ENCODE peak calls at places on chromosomes 13 and 19, in four cellular contexts. C is HepG2, Y is WTC11, H is K562. K is an unnamed sample.

GRCh38 chr13:98427331-98427995 is 149.4 kb downstream of the STK24 start:
- DNase-seq in C (no peak), Y (no peak), H (no peak), K (no peak)

GRCh38 chr13:41678320-41678719 is 221.0 kb downstream of the RGCC start:
- DNase-seq in H (no peak), Y (no peak), C (no peak), K (no peak)

GRCh38 chr19:6374711-6375410 is 872 bp downstream of the PSPN start:
- DNase-seq in H (no peak), C (no peak), Y (no peak), K (no peak)

GRCh38 chr13:59770451-59770850 is 393.3 kb downstream of the DIAPH3 start:
- DNase-seq in Y (no peak), H (no peak), C (no peak), K (no peak)

GRCh38 chr19:12380444-12380737 is 14.9 kb upstream of the ZNF442 start:
- DNase-seq in C (no peak), H (no peak), Y (no peak), K (no peak)

GRCh38 chr13:43036386-43037220 is 13.2 kb downstream of the DNAJC15 start:
- DNase-seq in C (no peak), H (no peak), Y (no peak), K (no peak)

GRCh38 chr19:5096536-5096935 is 127.6 kb downstream of the KDM4B start:
- DNase-seq in H (no peak), Y (no peak), C (no peak), K (no peak)

GRCh38 chr13:36997716-36998427 is 1.3 kb downstream of the ALG5 start:
- DNase-seq in Y (no peak), H (no peak), C (no peak), K (no peak)

GRCh38 chr13:74290324-74290773 is 156.1 kb upstream of the KLF12 start:
- DNase-seq in C (peak), Y (peak), H (no peak), K (no peak)

GRCh38 chr19:54188224-54188871 is 1.0 kb downstream of the MBOAT7 start:
- DNase-seq in H (peak), C (no peak), Y (peak), K (no peak)

GRCh38 chr13:109465151-109465550 is 321.2 kb downstream of the IRS2 start:
- DNase-seq in H (no peak), C (no peak), Y (no peak), K (no peak)

GRCh38 chr13:43473437-43473836 is 313.3 kb downstream of the ENOX1 start:
- DNase-seq in H (no peak), C (no peak), Y (no peak), K (no peak)

GRCh38 chr13:40665754-40666057 is 735 bp downstream of the FOXO1 start:
- DNase-seq in H (peak), Y (peak), C (no peak), K (no peak)

GRCh38 chr13:36789730-36790129 is 29.3 kb upstream of the RFXAP start:
- DNase-seq in H (no peak), Y (no peak), C (no peak), K (no peak)

GRCh38 chr13:113832631-113833030 is 31.2 kb downstream of the GAS6 start:
- DNase-seq in C (no peak), Y (no peak), H (no peak), K (no peak)

GRCh38 chr13:79108914-79109643 is 297.0 kb downstream of the RBM26 start:
- DNase-seq in Y (no peak), H (no peak), C (no peak), K (peak)

GRCh38 chr19:5799247-5800241 is 5.3 kb upstream of the NRTN start:
- DNase-seq in H (peak), C (no peak), Y (no peak), K (no peak)

GRCh38 chr13:74574964-74575728 is 440.9 kb upstream of the KLF12 start:
- DNase-seq in C (no peak), H (no peak), Y (no peak), K (no peak)

GRCh38 chr13:100527644-100528043 is 60.9 kb downstream of the GGACT start:
- DNase-seq in C (no peak), H (no peak), Y (no peak), K (no peak)

GRCh38 chr13:20326809-20327208 is 94.7 kb upstream of the GJB6 start:
- DNase-seq in H (no peak), C (no peak), Y (no peak), K (no peak)

DNA sequence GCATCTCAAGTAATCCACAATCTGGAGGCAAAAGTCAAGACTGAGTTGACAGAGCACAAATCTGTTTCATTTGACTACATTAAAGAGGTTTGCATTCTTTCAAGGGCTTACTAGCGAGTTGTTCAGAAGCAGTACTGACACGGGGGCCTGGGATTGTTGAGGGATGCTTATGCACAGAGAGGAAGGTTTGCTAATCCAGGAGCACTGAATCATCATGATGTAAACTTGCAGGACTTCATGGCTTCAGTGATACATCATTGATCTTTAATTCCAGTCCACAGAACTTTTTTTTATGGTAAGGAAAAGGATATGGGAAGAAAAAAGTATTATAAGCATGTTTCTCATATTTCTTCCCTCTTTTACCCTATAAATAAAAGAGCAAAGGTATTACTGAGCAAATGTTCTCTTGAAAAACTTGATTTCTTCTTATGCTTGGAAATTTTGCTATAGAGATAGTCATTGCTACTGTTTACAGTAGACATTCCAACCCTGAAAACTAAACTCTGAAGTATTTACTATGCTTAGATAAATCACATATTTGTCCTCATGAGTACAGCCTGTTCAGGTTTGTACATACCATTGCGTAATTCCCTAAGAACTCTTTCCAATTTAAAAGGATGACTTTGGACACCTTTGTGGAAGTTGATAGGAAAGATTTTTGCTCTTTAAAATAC is 65.8 kb upstream of the KPNA3 start:
- DNase-seq in C (peak), Y (no peak), H (no peak), K (no peak)
- TF ChIP-seq NR2C2 in C (no peak), Y (no peak), H (no peak), K (no peak)

GRCh38 chr19:35352448-35353304 is 5.0 kb downstream of the FFAR1 start:
- DNase-seq in Y (peak), H (peak), C (peak), K (peak)
- TF ChIP-seq NR2C2 in Y (no peak), H (no peak), C (no peak), K (no peak)

GRCh38 chr13:29561918-29562317 is 33.6 kb downstream of the SLC7A1 start:
- DNase-seq in C (peak), H (no peak), Y (no peak), K (no peak)

GRCh38 chr13:29551214-29551613 is 44.3 kb downstream of the SLC7A1 start:
- DNase-seq in H (no peak), Y (no peak), C (no peak), K (no peak)

DNA sequence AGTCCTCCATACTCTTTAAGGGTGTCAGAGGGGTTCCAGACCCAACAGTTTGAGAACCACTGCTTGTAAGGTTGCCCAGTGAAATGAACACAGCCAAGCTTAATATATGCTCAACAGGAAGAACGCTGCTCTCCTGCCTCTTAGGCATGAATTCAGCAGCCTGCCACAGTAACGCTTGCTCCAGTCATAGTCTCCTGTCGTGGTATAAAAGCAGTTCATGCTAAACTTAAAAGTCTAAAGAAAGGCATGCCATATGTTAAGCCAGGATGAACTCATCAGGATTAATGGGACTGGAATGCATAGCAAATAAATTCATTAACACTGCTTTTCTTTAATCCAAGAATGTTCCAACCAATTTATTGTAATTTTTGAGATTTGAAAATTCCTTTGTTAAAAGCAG is 38.7 kb downstream of the SLC7A1 start:
- DNase-seq in Y (no peak), C (no peak), H (no peak), K (no peak)
- TF ChIP-seq NR2C2 in Y (no peak), C (no peak), H (no peak), K (no peak)

GRCh38 chr19:1574763-1575162 is 6.6 kb upstream of the MEX3D start:
- DNase-seq in C (no peak), H (peak), Y (no peak), K (no peak)
- TF ChIP-seq NR2C2 in C (no peak), H (no peak), Y (no peak), K (no peak)

DNA sequence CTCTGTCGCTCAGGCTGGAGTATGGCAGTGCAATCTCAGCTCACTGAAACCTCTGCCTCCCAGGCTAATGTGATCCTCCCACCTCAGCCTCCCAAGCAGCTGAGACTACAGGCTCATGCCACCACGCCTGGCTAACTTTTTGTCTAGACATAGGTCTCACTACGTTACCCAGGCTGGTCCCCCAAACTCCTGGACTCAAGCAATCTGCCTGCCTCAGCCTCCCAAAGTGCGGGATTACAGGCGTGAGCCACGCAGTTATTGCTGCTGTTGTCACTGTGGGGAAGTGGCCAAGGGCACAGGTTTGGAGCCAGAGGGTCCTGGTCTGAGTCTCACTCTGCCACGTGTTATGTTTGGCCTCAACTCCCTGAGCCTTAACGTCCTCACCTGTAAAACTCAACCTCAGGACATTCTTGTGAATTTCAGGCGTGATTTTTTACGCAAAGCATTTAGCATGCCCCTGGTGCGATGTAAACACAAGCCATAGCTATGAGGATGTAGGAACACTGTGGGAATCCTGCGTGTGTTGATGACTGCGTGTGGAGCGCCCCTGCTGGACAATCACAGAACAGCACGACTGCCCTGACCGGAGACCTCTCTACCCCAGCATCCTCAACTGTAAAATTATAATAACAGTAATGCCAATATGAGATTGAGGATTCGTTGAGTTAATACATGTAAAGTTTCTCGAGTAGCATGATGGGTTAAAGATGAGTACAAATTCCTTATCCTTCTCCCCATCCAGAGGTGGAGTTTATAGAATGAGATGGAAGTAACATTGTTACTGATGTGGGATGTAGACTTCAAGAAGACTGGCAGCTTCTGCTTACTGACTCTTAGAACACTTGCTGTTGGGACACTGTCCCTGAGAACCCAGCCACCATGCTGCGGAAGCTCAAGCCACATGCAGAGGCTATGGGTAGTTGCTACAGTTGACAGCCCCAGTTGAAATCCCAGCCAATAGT is 41.8 kb upstream of the PNMA8B start:
- DNase-seq in H (peak), C (no peak), Y (peak), K (no peak)
- TF ChIP-seq NR2C2 in H (no peak), C (no peak), Y (no peak), K (no peak)

DNA sequence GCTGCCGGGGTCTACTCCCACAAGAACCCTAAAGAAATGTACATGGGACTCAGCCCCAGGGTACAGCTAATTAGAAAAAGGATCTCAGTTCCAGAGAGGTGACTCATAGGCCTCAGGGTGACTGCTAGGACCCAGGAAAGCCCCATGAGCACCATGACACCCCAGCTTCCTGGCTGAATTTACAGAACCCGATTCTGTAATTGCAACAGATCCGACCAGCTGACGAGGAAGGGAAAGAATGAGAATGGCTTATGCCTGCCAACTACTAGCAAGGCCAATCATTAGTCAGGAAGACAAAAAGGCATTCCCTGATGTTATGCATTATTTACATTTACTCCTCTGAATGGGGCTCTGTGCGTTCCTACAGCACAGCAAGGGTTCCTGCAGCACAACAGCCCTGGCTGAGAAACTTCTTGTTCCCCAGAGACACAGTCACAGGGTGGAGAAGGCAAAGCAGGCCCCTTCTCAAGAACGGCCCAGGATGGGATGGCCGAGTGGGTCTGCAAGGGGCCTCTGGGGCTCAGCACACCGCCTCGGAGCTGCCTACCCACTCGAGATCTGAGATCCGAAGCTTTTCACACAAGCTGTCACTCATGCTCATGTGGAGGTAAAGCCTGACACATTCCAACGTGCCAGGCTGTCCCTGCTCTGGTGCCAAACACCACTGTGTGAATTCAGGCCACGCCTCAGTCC is 27.2 kb downstream of the PBX4 start:
- DNase-seq in Y (peak), H (no peak), C (peak), K (peak)
- TF ChIP-seq NR2C2 in Y (no peak), H (no peak), C (no peak), K (no peak)

GRCh38 chr19:38055655-38056521 is 148.9 kb downstream of the SIPA1L3 start:
- DNase-seq in C (no peak), H (no peak), Y (no peak), K (no peak)

GRCh38 chr19:38059897-38060296 is 152.9 kb downstream of the SIPA1L3 start:
- DNase-seq in H (no peak), Y (no peak), C (no peak), K (no peak)

GRCh38 chr19:38056646-38057045 is 149.6 kb downstream of the SIPA1L3 start:
- DNase-seq in H (no peak), Y (no peak), C (no peak), K (no peak)

GRCh38 chr19:38060346-38060745 is 153.3 kb downstream of the SIPA1L3 start:
- DNase-seq in H (no peak), Y (no peak), C (no peak), K (no peak)

DNA sequence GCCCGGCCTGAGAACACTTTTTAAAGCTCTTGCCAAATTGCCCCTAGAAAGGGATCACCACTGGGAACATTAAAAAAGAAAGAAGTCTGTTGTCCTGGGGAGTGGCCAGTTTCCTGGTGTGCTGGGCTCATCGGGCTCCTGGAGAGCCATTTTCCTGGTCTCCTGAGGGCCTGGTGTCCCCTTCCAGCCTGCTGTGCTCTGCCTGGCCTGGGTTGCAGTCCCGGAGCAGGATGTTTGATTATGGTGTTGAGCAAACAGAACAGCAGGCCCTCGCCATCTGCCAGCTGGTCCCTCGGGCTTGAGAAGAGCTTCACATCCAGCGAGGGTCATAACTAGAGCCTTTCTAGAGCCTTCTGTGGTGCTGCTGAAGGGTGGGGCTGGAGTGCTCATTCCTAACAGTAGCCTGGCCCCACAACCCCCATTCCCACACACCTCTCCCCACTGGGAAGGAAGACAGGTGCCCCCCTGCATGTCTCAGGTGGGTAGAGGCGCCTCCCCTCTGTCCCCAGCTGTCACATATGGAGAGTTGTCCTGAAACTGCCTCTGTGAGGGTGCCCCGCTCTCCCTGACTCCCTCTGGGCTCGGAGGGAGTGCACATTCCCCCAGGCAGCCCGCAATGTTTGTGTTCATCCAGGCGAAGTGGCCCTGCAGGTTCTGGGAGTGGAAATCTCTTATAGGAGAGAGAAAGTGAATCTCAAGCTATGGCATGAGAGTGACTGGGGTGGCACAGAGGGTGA is 151.1 kb downstream of the SIPA1L3 start:
- DNase-seq in C (peak), Y (no peak), H (no peak), K (no peak)
- TF ChIP-seq NR2C2 in C (no peak), Y (no peak), H (no peak), K (no peak)

DNA sequence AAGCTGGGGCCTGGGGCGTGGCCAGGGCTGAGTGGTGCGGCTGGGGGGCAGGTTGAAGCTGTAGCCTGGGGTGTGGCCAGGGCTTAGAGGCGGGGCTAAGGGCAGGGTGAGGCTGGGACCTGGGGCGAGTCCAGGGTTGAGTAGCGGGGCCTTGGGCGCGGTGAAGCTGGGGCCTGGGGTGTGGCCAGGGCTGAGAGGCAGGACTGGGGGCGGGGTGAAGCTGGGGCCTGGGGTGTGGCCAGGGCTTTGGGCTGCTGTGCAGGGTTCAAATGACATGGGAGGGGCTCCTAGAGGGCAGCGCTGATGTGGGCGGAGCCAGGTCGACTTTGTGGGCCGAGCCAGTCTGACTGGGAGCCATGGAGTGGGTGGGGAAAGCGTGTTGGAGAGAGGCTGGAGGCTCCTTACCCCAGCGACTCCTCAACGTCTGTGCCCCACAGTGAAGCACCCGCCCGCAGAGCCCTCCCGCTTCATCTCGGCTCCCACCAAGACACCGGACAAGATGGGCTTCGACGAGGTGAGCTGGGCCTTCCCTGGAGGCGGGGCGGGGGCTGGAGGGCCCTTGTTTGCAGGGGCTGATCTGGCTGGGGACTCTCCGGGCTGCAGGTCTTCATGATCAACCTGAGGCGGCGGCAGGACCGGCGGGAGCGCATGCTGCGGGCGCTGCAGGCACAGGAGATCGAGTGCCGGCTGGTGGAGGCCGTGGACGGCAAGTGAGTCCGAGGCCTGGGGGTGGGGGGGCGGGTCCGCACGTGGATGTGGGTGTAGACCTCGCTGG is 21.5 kb downstream of the COLGALT1 start:
- DNase-seq in H (peak), C (no peak), Y (peak), K (no peak)
- TF ChIP-seq NR2C2 in H (no peak), C (no peak), Y (no peak), K (no peak)

K was measured in GM12878.